ENCODE peak calls at places on chromosome 15, in four cellular contexts. W is ecto neural progenitor cell, E is HT1080, V is non-pigmented ciliary epithelial cell. M is an unnamed sample.

GRCh38 chr15:79615754-79616153 is 183.6 kb downstream of the MINAR1 start:
- DNase-seq in V (no peak), E (peak; percentile 32), W (no peak), M (no peak)

GRCh38 chr15:60901647-60902046 is 327.5 kb downstream of the RORA start:
- DNase-seq in W (no peak), E (no peak), V (no peak), M (no peak)

GRCh38 chr15:84833447-84833846 is 16.3 kb downstream of the ALPK3 start:
- DNase-seq in W (no peak), E (peak; percentile 48), V (no peak), M (no peak)

GRCh38 chr15:35979608-35980007 is 433.6 kb upstream of the DPH6 start:
- DNase-seq in E (no peak), W (no peak), V (no peak), M (no peak)

GRCh38 chr15:98834976-98835375 is 172.6 kb downstream of the PGPEP1L start:
- DNase-seq in E (no peak), V (no peak), W (no peak), M (no peak)

GRCh38 chr15:55627730-55628368 is 39.7 kb upstream of the PYGO1 start:
- DNase-seq in V (peak; percentile 85), W (no peak), E (peak; percentile 94), M (no peak)

GRCh38 chr15:96503276-96503675 is 172.8 kb downstream of the NR2F2 start:
- DNase-seq in W (no peak), V (no peak), E (no peak), M (no peak)

GRCh38 chr15:82231842-82232241 is 30.7 kb downstream of the EFL1 start:
- DNase-seq in V (no peak), E (no peak), W (no peak), M (no peak)

GRCh38 chr15:79130535-79131130 is 40.1 kb upstream of the RASGRF1 start:
- DNase-seq in W (no peak), V (no peak), E (no peak), M (no peak)

GRCh38 chr15:90564109-90564508 is 34.4 kb downstream of the CRTC3 start:
- DNase-seq in W (no peak), E (no peak), V (no peak), M (no peak)

GRCh38 chr15:51223771-51224229 is 114.6 kb downstream of the CYP19A1 start:
- DNase-seq in E (peak; percentile 86), W (no peak), V (no peak), M (no peak)

GRCh38 chr15:38254065-38254883 is 1.6 kb downstream of the SPRED1 start:
- DNase-seq in E (peak; percentile 69), W (no peak), V (no peak), M (no peak)

GRCh38 chr15:100235030-100235617 is 106.7 kb downstream of the ADAMTS17 start:
- DNase-seq in E (no peak), V (no peak), W (no peak), M (no peak)

GRCh38 chr15:99447497-99448371 is 118.0 kb upstream of the MEF2A start:
- DNase-seq in W (peak; percentile 69), V (no peak), E (no peak), M (no peak)

GRCh38 chr15:65421360-65422215 is 1.2 kb downstream of the IGDCC4 start:
- DNase-seq in V (no peak), E (no peak), W (peak; percentile 97), M (peak; percentile 94)

GRCh38 chr15:84973492-84974460 is 7.9 kb upstream of the PDE8A start:
- DNase-seq in W (peak; percentile 25), V (no peak), E (peak; percentile 34), M (no peak)

GRCh38 chr15:40959331-40960141 is 6.3 kb downstream of the CHAC1 start:
- DNase-seq in W (no peak), V (no peak), E (no peak), M (no peak)

GRCh38 chr15:22888120-22888859 is 49.8 kb downstream of the NIPA2 start:
- DNase-seq in W (no peak), E (peak; percentile 89), V (peak; percentile 96), M (no peak)

GRCh38 chr15:100721758-100722550 is 119.6 kb downstream of the ASB7 start:
- DNase-seq in W (peak; percentile 25), E (peak; percentile 99), V (peak; percentile 97), M (no peak)

GRCh38 chr15:66178531-66178910 is 75.0 kb downstream of the MEGF11 start:
- DNase-seq in W (no peak), E (no peak), V (no peak), M (no peak)

GRCh38 chr15:31031471-31032064 is 40.1 kb upstream of the MTMR10 start:
- DNase-seq in E (peak; percentile 65), V (no peak), W (no peak), M (no peak)

GRCh38 chr15:69976366-69976994 is 121.2 kb downstream of the TLE3 start:
- DNase-seq in V (no peak), E (peak; percentile 11), W (no peak), M (no peak)

GRCh38 chr15:100726070-100726420 is 123.7 kb downstream of the ASB7 start:
- DNase-seq in W (peak; percentile 37), E (no peak), V (no peak), M (no peak)

GRCh38 chr15:27438403-27439375 is 467.7 kb downstream of the GABRG3 start:
- DNase-seq in W (no peak), V (no peak), E (peak; percentile 66), M (no peak)

GRCh38 chr15:99074446-99074845 is 30.4 kb upstream of the SYNM start:
- DNase-seq in W (no peak), V (no peak), E (no peak), M (no peak)

GRCh38 chr15:63880744-63881143 is 47.0 kb upstream of the HERC1 start:
- DNase-seq in V (no peak), E (no peak), W (no peak), M (no peak)

GRCh38 chr15:66658855-66659254 is 43.2 kb upstream of the SMAD6 start:
- DNase-seq in V (no peak), E (no peak), W (no peak), M (no peak)

GRCh38 chr15:77239892-77240608 is 169.1 kb upstream of the TSPAN3 start:
- DNase-seq in E (peak; percentile 19), W (no peak), V (no peak), M (no peak)

GRCh38 chr15:97840501-97840900 is 120.0 kb upstream of the ARRDC4 start:
- DNase-seq in E (peak; percentile 17), W (no peak), V (no peak), M (no peak)

GRCh38 chr15:26866298-26867198 is at the start of gene GABRA5:
- DNase-seq in E (peak; percentile 5), V (peak; percentile 24), W (peak; percentile 83), M (peak; percentile 81)

GRCh38 chr15:37142371-37142770 is 42.0 kb upstream of the MEIS2 start:
- DNase-seq in W (no peak), V (no peak), E (no peak), M (no peak)